ENCODE peak calls at places on chromosomes 3 and 15, in five cellular contexts. T, W, V, G and N are unnamed samples.

GRCh38 chr15:25525741-25526140 is 86.9 kb upstream of the UBE3A start:
- DNase-seq in W (no peak), G (no peak), T (no peak), V (no peak), N (no peak)

GRCh38 chr3:47850062-47850802 is 47.3 kb downstream of the DHX30 start:
- DNase-seq in G (peak; percentile 44), T (no peak), V (no peak), W (peak; percentile 45), N (no peak)

GRCh38 chr15:83299462-83299861 is 15.0 kb upstream of the BNC1 start:
- DNase-seq in T (no peak), W (no peak), V (no peak), G (no peak), N (no peak)

GRCh38 chr3:114022145-114022544 is 34.2 kb downstream of the CCDC191 start:
- DNase-seq in T (no peak), V (no peak), G (no peak), W (no peak), N (no peak)

GRCh38 chr3:196499061-196499460 is 4.5 kb downstream of the RNF168 start:
- DNase-seq in V (no peak), W (peak; percentile 21), G (no peak), T (no peak), N (no peak)

GRCh38 chr3:172132159-172132586 is 92.8 kb downstream of the FNDC3B start:
- DNase-seq in V (no peak), G (no peak), W (no peak), T (no peak), N (no peak)

GRCh38 chr3:65439641-65440040 is 599.1 kb downstream of the MAGI1 start:
- DNase-seq in V (peak; percentile 46), T (peak; percentile 35), W (peak; percentile 71), G (peak; percentile 46), N (peak; percentile 27)

GRCh38 chr3:48119495-48120193 is 68.6 kb downstream of the CDC25A start:
- DNase-seq in W (peak; percentile 55), T (peak; percentile 22), V (no peak), G (no peak), N (no peak)

GRCh38 chr3:52982839-52983238 is 63.0 kb downstream of the SFMBT1 start:
- DNase-seq in T (no peak), W (no peak), G (no peak), V (no peak), N (no peak)

GRCh38 chr3:48783304-48783703 is 64.4 kb downstream of the PRKAR2A start:
- DNase-seq in G (no peak), V (no peak), T (no peak), W (no peak), N (no peak)

GRCh38 chr15:40398413-40398873 is 7.2 kb upstream of the IVD start:
- DNase-seq in V (no peak), T (peak; percentile 41), W (no peak), G (no peak), N (no peak)

GRCh38 chr3:45981321-45982038 is 14.1 kb downstream of the FYCO1 start:
- DNase-seq in W (peak; percentile 31), G (no peak), V (no peak), T (no peak), N (no peak)

GRCh38 chr15:41923424-41923999 is 29.7 kb upstream of the SPTBN5 start:
- DNase-seq in V (no peak), T (no peak), W (no peak), G (no peak), N (no peak)

GRCh38 chr3:126448141-126448892 is 27.4 kb downstream of the ZXDC start:
- DNase-seq in G (no peak), W (no peak), V (no peak), T (no peak), N (no peak)

GRCh38 chr3:123027292-123028232 is at the start of gene SEMA5B:
- DNase-seq in T (peak; percentile 9), G (peak; percentile 29), W (no peak), V (no peak), N (no peak)

GRCh38 chr3:146746190-146746589 is 141.0 kb upstream of the PLSCR5 start:
- DNase-seq in G (no peak), W (peak; percentile 59), V (peak; percentile 46), T (no peak), N (peak; percentile 31)

GRCh38 chr15:80436511-80437307 is 32.5 kb downstream of the ARNT2 start:
- DNase-seq in V (no peak), W (peak; percentile 14), T (no peak), G (peak; percentile 77), N (no peak)

GRCh38 chr3:56101576-56101975 is 366.7 kb downstream of the ERC2 start:
- DNase-seq in G (no peak), T (no peak), V (no peak), W (no peak), N (no peak)

GRCh38 chr3:76138921-76139320 is 353.6 kb upstream of the ZNF717 start:
- DNase-seq in V (no peak), T (no peak), W (peak; percentile 6), G (no peak), N (peak; percentile 33)

GRCh38 chr3:56862352-56863062 is 60.8 kb upstream of the ARHGEF3 start:
- DNase-seq in W (peak; percentile 77), G (no peak), V (no peak), T (no peak), N (peak; percentile 33)

GRCh38 chr15:20356444-20357138 is 185.0 kb downstream of the GOLGA6L6 start:
- DNase-seq in W (peak; percentile 20), G (peak; percentile 77), T (peak; percentile 40), V (no peak), N (no peak)

GRCh38 chr3:70811880-70812279 is 499.4 kb upstream of the MDFIC2 start:
- DNase-seq in G (no peak), T (no peak), W (peak; percentile 84), V (no peak), N (peak; percentile 61)

GRCh38 chr3:71858493-71859127 is 73.7 kb upstream of the PROK2 start:
- DNase-seq in W (no peak), G (no peak), T (no peak), V (no peak), N (no peak)

GRCh38 chr3:71857926-71858325 is 73.0 kb upstream of the PROK2 start:
- DNase-seq in V (no peak), W (no peak), G (no peak), T (no peak), N (peak; percentile 28)

GRCh38 chr3:71863563-71864190 is 78.7 kb upstream of the PROK2 start:
- DNase-seq in W (no peak), T (no peak), V (no peak), G (no peak), N (no peak)

GRCh38 chr3:71862374-71863145 is 77.6 kb upstream of the PROK2 start:
- DNase-seq in G (no peak), W (no peak), T (no peak), V (no peak), N (peak; percentile 24)

DNA sequence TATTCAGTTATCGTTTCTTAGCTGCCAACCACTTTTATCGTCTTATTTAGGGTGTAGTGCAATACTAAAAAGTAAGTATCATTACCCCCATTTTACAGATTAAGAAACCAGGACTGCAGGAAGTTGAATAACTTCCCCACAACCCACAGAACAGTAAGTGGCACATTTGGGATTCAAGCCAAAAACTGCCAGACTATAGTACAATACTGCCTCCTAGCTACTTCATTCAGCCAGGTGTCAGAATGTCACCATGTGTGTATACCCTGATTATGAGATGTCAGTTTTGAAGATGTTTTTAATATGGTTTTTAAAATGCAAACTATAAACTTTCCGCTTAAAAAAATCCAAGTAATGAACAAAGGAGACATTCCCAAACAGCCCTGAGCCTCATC is 74.2 kb upstream of the PROK2 start:
- DNase-seq in W (peak; percentile 23), G (peak; percentile 42), V (peak; percentile 10), T (no peak), N (no peak)
- TF ChIP-seq CTCF in W (no peak), G (peak; percentile 40), V (peak; percentile 9), T (no peak), N (peak; percentile 11)

DNA sequence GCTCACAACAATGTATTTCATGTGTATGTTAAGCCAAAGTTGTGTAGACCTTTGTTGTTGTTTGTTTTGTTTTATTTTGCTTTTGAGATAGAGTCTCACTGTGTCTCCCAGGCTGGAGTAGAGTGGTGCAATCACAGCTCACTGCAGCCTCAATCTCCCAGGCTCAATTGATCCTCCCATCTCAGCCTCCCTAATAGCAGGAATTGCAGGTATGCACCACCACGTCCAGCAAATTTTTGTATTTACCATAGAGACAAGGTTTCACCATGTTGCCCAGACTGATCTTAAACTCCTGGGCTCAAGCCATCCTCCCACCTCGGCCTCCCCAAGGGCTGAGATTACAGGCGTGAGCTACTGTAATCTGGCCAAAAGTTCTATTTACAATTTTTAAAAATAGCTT is 2.7 kb downstream of the HERC1 start:
- DNase-seq in G (no peak), V (no peak), W (no peak), T (no peak), N (no peak)
- H3K4me3 ChIP-seq in G (no peak overlapping the region), V (no peak overlapping the region), W (no peak overlapping the region), T (no peak overlapping the region), N (no peak overlapping the region)

DNA sequence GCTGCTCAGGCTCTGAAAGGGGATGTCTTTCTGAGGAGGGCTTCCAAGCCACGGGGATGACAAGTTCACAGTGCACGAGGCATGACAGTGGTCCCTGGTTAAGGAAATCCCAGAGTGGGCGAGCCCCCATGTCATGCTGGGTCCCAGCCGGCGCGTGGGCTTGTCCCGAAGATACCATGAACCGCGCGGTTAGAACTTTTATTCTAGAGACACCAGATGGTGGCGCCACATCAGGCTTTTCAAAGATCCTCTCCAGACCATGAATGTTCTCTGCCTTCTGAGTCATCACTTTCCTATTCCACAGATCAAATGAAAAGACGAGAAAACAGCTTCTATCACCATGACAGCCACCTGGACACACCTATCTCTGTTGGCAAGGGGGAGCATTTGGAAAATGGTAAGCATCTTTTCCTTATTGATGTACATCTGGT is 227.8 kb upstream of the LYSMD4 start:
- DNase-seq in G (peak; percentile 34), T (no peak), V (no peak), W (peak; percentile 55), N (no peak)
- TF ChIP-seq CTCF in G (peak; percentile 9), T (no peak), V (no peak), W (peak; percentile 26), N (peak; percentile 9)

GRCh38 chr3:105845488-105845887 is 23.3 kb downstream of the CBLB start:
- DNase-seq in W (no peak), V (no peak), G (no peak), T (no peak), N (no peak)

GRCh38 chr3:105847452-105847851 is 21.4 kb downstream of the CBLB start:
- DNase-seq in W (no peak), G (no peak), T (no peak), V (no peak), N (no peak)

GRCh38 chr3:105848821-105849220 is 20.0 kb downstream of the CBLB start:
- DNase-seq in V (no peak), G (no peak), W (no peak), T (no peak), N (no peak)

GRCh38 chr3:105847865-105848264 is 20.9 kb downstream of the CBLB start:
- DNase-seq in G (no peak), V (no peak), T (no peak), W (no peak), N (no peak)

DNA sequence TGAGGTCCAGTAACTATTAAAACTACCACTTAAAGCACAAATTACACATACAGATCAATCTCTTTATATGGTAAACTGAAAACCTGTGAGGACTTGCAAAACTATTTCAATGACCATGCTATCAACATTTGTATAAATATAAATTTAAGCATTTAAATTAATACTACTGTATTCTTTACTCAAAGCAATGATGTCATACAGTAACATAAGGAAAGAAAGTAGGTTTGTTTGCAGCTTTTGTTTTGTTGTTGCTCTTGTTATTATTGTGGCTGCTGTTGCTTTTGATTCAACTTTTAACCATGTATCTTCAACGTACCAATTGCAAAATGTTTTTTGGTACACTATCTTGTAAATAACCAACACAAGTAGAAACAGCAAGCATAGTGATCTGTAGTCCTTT is 22.0 kb downstream of the CBLB start:
- DNase-seq in V (no peak), W (no peak), T (no peak), G (no peak), N (no peak)
- H3K4me3 ChIP-seq in V (no peak overlapping the region), W (no peak overlapping the region), T (no peak overlapping the region), G (no peak overlapping the region), N (no peak overlapping the region)

GRCh38 chr3:134753999-134754742 is 40.9 kb upstream of the EPHB1 start:
- DNase-seq in W (peak; percentile 2), V (no peak), T (no peak), G (no peak), N (no peak)
- TF ChIP-seq CTCF in W (no peak), V (no peak), T (no peak), G (no peak), N (peak; percentile 22)